ENCODE peak calls at places on chromosome 21, in six cellular contexts. Y is nucleus accumbens; O is C1 segment of cervical spinal cord; V is kidney tubule cell; W is OCI-LY7; K is CD8-positive, alpha-beta T cell. B is an unnamed sample.

GRCh38 chr21:43337901-43338655 is 88.9 kb downstream of the SIK1 start:
- DNase-seq in Y (no peak), O (no peak), V (no peak), W (peak), K (no peak), B (peak)

GRCh38 chr21:26887241-26887640 is 42.0 kb upstream of the ADAMTS1 start:
- DNase-seq in Y (no peak), O (no peak), V (no peak), W (no peak), K (no peak), B (no peak)

GRCh38 chr21:20169812-20170576 is 828.2 kb upstream of the NCAM2 start:
- DNase-seq in Y (no peak), O (no peak), V (peak), W (no peak), K (no peak), B (no peak)

GRCh38 chr21:35529141-35529863 is 480.2 kb upstream of the RUNX1 start:
- DNase-seq in Y (no peak), O (no peak), V (peak), W (peak), K (no peak), B (peak)

GRCh38 chr21:43312011-43312410 is 114.9 kb downstream of the SIK1 start:
- DNase-seq in Y (no peak), O (no peak), V (peak), W (peak), K (no peak), B (peak)

GRCh38 chr21:45406801-45407628 is 2.0 kb downstream of the COL18A1 start:
- DNase-seq in Y (no peak), O (no peak), V (no peak), W (peak), K (no peak), B (peak)

GRCh38 chr21:36310016-36310415 is 10.0 kb upstream of the MORC3 start:
- DNase-seq in Y (no peak), O (no peak), V (no peak), W (peak), K (no peak), B (peak)

GRCh38 chr21:42956824-42957632 is 17.3 kb upstream of the PKNOX1 start:
- DNase-seq in Y (no peak), O (no peak), V (no peak), W (no peak), K (no peak), B (no peak)

GRCh38 chr21:46183910-46184624 is at the start of gene SPATC1L:
- DNase-seq in Y (peak), O (no peak), V (peak), W (peak), K (peak), B (peak)

GRCh38 chr21:34284613-34285160 is 79.1 kb upstream of the KCNE2 start:
- DNase-seq in Y (no peak), O (no peak), V (no peak), W (no peak), K (no peak), B (no peak)

GRCh38 chr21:45987121-45987711 is 5.6 kb downstream of the COL6A1 start:
- DNase-seq in Y (no peak), O (no peak), V (no peak), W (no peak), K (no peak), B (no peak)

GRCh38 chr21:34031835-34032370 is 41.5 kb upstream of the MRPS6 start:
- DNase-seq in Y (no peak), O (no peak), V (no peak), W (peak), K (no peak), B (peak)

GRCh38 chr21:45168522-45168921 is 94.1 kb downstream of the ADARB1 start:
- DNase-seq in Y (no peak), O (no peak), V (no peak), W (no peak), K (no peak), B (no peak)

GRCh38 chr21:44653656-44654575 is 543 bp downstream of the KRTAP12-4 start:
- DNase-seq in Y (no peak), O (no peak), V (no peak), W (no peak), K (peak), B (peak)

GRCh38 chr21:39232926-39233325 is 49.7 kb upstream of the PSMG1 start:
- DNase-seq in Y (no peak), O (no peak), V (no peak), W (no peak), K (no peak), B (no peak)

GRCh38 chr21:43467785-43468184 is 40.9 kb upstream of the SIK1 start:
- DNase-seq in Y (no peak), O (no peak), V (no peak), W (no peak), K (no peak), B (no peak)

GRCh38 chr21:33236799-33237198 is 7.1 kb downstream of the IFNAR2 start:
- DNase-seq in Y (no peak), O (no peak), V (no peak), W (no peak), K (no peak), B (no peak)

GRCh38 chr21:21968810-21969588 is 970.8 kb downstream of the NCAM2 start:
- DNase-seq in Y (no peak), O (no peak), V (no peak), W (no peak), K (no peak), B (no peak)

GRCh38 chr21:44535963-44536362 is 4.0 kb downstream of the KRTAP10-1 start:
- DNase-seq in Y (no peak), O (no peak), V (no peak), W (no peak), K (no peak), B (no peak)

GRCh38 chr21:35252831-35253230 is 203.7 kb upstream of the RUNX1 start:
- DNase-seq in Y (no peak), O (no peak), V (peak), W (no peak), K (no peak), B (no peak)

GRCh38 chr21:37207441-37208009 is 59.6 kb downstream of the VPS26C start:
- DNase-seq in Y (no peak), O (no peak), V (peak), W (no peak), K (no peak), B (peak)